ENCODE peak calls at places on chromosomes 12 and 14, in four cellular contexts. B is IMR-90, D is mesendoderm, H is H1. S is an unnamed sample.

GRCh38 chr14:74531467-74531866 is 37.9 kb downstream of the ISCA2 start:
- DNase-seq in D (peak), B (peak), H (peak), S (peak)

GRCh38 chr14:100604709-100605108 is 17.5 kb upstream of the BEGAIN start:
- DNase-seq in B (no peak), H (no peak), D (no peak), S (no peak)

GRCh38 chr14:54312166-54312801 is 84.5 kb upstream of the CDKN3 start:
- DNase-seq in D (peak), B (peak), H (no peak), S (peak)

GRCh38 chr12:4858385-4858784 is 51.3 kb upstream of the KCNA1 start:
- DNase-seq in H (no peak), D (peak), B (no peak), S (peak)

GRCh38 chr14:104917992-104918391 is 6.7 kb upstream of the PLD4 start:
- DNase-seq in D (no peak), B (no peak), H (no peak), S (no peak)

GRCh38 chr12:114340231-114340630 is 65.7 kb downstream of the TBX5 start:
- DNase-seq in B (peak), H (no peak), D (no peak), S (no peak)

GRCh38 chr12:104534162-104534856 is 77.6 kb downstream of the CHST11 start:
- DNase-seq in H (no peak), D (no peak), B (no peak), S (no peak)

GRCh38 chr14:92352158-92352985 is 29.4 kb downstream of the SLC24A4 start:
- DNase-seq in H (peak), B (no peak), D (peak), S (peak)

GRCh38 chr12:52171950-52172512 is 19.8 kb downstream of the KRT80 start:
- DNase-seq in H (no peak), D (peak), B (peak), S (peak)

GRCh38 chr12:60101715-60102114 is 505.9 kb downstream of the SLC16A7 start:
- DNase-seq in B (peak), H (no peak), D (no peak), S (no peak)

GRCh38 chr14:60247994-60248696 is 876 bp upstream of the PPM1A start:
- DNase-seq in D (peak), B (peak), H (peak), S (peak)

GRCh38 chr14:90599748-90600507 is 203.1 kb downstream of the CALM1 start:
- DNase-seq in D (no peak), B (peak), H (no peak), S (no peak)

GRCh38 chr14:92960706-92961566 is 38.0 kb downstream of the CHGA start:
- DNase-seq in B (peak), H (no peak), D (peak), S (no peak)

GRCh38 chr12:32742133-32742532 is 13.6 kb downstream of the YARS2 start:
- DNase-seq in B (no peak), D (no peak), H (no peak), S (no peak)

GRCh38 chr14:60646202-60646886 is 2.9 kb downstream of the SIX1 start:
- DNase-seq in B (no peak), D (peak), H (no peak), S (peak)

GRCh38 chr14:96100171-96101064 is 61.3 kb downstream of the C14orf132 start:
- DNase-seq in H (peak), D (peak), B (peak), S (peak)

GRCh38 chr14:79161576-79161975 is 991.4 kb downstream of the NRXN3 start:
- DNase-seq in D (peak), H (peak), B (peak), S (peak)

GRCh38 chr14:50666772-50667490 is 1.2 kb downstream of the SAV1 start:
- DNase-seq in H (no peak), B (peak), D (peak), S (peak)

GRCh38 chr14:104724407-104724980 is 465 bp downstream of the ADSS1 start:
- DNase-seq in D (no peak), B (no peak), H (no peak), S (no peak)

GRCh38 chr14:66281036-66281776 is 205.0 kb upstream of the CCDC196 start:
- DNase-seq in B (no peak), D (no peak), H (no peak), S (no peak)

GRCh38 chr12:47312794-47313426 is 233.2 kb upstream of the AMIGO2 start:
- DNase-seq in H (no peak), D (no peak), B (no peak), S (no peak)

GRCh38 chr14:100091386-100091785 is 26.2 kb downstream of the EVL start:
- DNase-seq in H (no peak), B (no peak), D (no peak), S (no peak)

GRCh38 chr12:63276537-63277365 is 125.8 kb upstream of the AVPR1A start:
- DNase-seq in H (peak), B (peak), D (peak), S (peak)

GRCh38 chr12:30564394-30564793 is 131.3 kb downstream of the IPO8 start:
- DNase-seq in H (no peak), B (no peak), D (no peak), S (no peak)
- H4K5ac ChIP-seq in H (no peak), B (no peak), D (no peak), S (no peak)

DNA sequence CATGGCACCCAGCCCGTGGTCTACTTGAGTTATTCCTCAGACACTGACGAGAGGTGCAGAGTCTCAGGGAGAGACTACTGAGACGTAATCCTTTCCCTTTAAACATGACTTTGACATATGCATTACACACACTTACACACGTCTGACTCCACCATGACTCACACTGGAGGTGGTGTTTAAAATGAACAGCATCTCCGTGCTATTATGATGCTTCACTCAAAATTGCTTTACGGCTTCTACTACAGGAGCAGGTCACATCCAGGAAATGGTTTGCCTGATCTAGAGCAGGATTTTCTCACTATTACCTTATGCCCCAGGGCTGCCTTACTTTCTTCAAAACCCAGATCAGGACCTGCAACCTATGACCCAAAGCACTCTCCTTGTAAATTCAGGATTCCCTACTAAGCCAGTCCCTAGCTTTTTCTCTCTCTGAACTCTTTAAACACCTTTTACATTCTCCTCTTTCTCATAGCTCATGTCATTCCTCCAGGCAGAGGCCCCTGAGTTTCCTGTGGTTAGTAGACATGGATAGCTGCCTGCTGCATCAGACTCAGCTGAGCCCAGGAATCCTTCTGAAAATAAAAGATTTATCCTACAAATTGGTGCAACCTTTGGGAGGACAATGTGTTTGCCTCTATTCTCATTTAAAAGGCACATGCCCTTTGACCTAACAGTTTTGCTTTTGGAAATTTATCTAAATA is 31.2 kb downstream of the TMCC3 start:
- DNase-seq in D (no peak), B (peak), H (no peak), S (no peak)
- H4K5ac ChIP-seq in D (no peak), B (no peak), H (no peak), S (no peak)

GRCh38 chr12:111084172-111084571 is 163.8 kb upstream of the MYL2 start:
- DNase-seq in H (no peak), D (no peak), B (no peak), S (no peak)

GRCh38 chr12:111089616-111090015 is 169.2 kb upstream of the MYL2 start:
- DNase-seq in D (no peak), B (no peak), H (no peak), S (no peak)

GRCh38 chr12:111084605-111085004 is 164.2 kb upstream of the MYL2 start:
- DNase-seq in B (no peak), H (no peak), D (no peak), S (no peak)

GRCh38 chr12:111088409-111088808 is 168.0 kb upstream of the MYL2 start:
- DNase-seq in H (no peak), D (no peak), B (no peak), S (no peak)

GRCh38 chr12:111085100-111085499 is 164.7 kb upstream of the MYL2 start:
- DNase-seq in B (no peak), H (no peak), D (peak), S (no peak)
- H4K5ac ChIP-seq in B (no peak), H (no peak), D (no peak), S (no peak)

GRCh38 chr12:64635356-64635998 is 25.2 kb downstream of the RASSF3 start:
- DNase-seq in D (no peak), B (no peak), H (no peak), S (no peak)

GRCh38 chr12:64633940-64634337 is 23.6 kb downstream of the RASSF3 start:
- DNase-seq in D (peak), B (peak), H (no peak), S (no peak)

GRCh38 chr12:64634508-64635092 is 24.3 kb downstream of the RASSF3 start:
- DNase-seq in H (no peak), D (no peak), B (no peak), S (no peak)

DNA sequence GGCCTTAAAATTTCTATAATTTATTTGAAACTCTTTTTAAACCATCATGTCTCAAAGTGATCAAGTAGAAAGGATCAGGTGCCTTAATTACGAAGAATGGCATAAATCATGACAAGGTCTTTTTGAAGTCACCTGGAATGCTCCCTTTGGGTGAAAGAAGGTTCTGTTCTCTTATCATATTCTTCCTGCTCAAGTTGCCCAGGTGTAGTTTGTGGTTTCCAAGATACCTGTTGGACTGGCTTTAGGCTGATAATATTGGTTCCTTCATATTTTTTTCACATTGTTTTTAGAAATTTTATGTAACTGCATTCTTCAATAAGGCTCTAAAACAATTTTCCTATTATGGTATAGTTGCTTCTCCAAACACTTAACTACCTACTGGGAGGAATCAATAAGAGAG is 29.2 kb downstream of the RASSF3 start:
- DNase-seq in H (no peak), B (no peak), D (no peak), S (no peak)
- H4K5ac ChIP-seq in H (no peak), B (no peak), D (no peak), S (no peak)